ENCODE peak calls at places on chromosomes 1 and 21, in six cellular contexts. Z is osteocyte; T is heart left ventricle; K is Caki2; C is Panc1; P is activated naive CD4-positive, alpha-beta T cell treated with anti-CD3 and anti-CD28 coated beads, Interleukin-2, amount 50 U/mL, for 16 hours. N is an unnamed sample.

GRCh38 chr21:31731112-31731801 is 661 bp downstream of the SCAF4 start:
- DNase-seq in Z (peak), K (no peak), C (no peak), P (peak), T (peak), N (peak)

GRCh38 chr1:182299728-182300581 is 91.6 kb downstream of the GLUL start:
- DNase-seq in C (no peak), K (no peak), T (peak), Z (no peak), P (no peak), N (peak)

GRCh38 chr1:17564458-17565393 is 25.2 kb downstream of the ARHGEF10L start:
- DNase-seq in T (no peak), P (no peak), K (peak), C (no peak), Z (no peak), N (no peak)

GRCh38 chr1:15797614-15798390 is 9.6 kb downstream of the UQCRHL start:
- DNase-seq in Z (no peak), K (peak), T (no peak), P (no peak), C (no peak), N (no peak)

GRCh38 chr1:119435061-119435460 is 20.1 kb downstream of the HSD3B2 start:
- DNase-seq in K (no peak), Z (no peak), C (no peak), P (no peak), T (no peak), N (no peak)

GRCh38 chr1:9281071-9281827 is 11.4 kb upstream of the SPSB1 start:
- DNase-seq in K (no peak), C (no peak), Z (no peak), T (no peak), P (no peak), N (no peak)

GRCh38 chr1:182803846-182804245 is 14.3 kb downstream of the NPL start:
- DNase-seq in C (no peak), P (no peak), T (no peak), Z (no peak), K (no peak), N (no peak)

GRCh38 chr1:227447531-227447990 is 115.8 kb upstream of the ZNF678 start:
- DNase-seq in P (no peak), C (no peak), Z (no peak), T (peak), K (no peak), N (no peak)

GRCh38 chr1:17485280-17485679 is 45.8 kb upstream of the RCC2 start:
- DNase-seq in T (no peak), C (no peak), K (peak), P (no peak), Z (no peak), N (no peak)

GRCh38 chr1:165738794-165739193 is 29.9 kb downstream of the TMCO1 start:
- DNase-seq in P (no peak), K (no peak), T (no peak), C (no peak), Z (no peak), N (no peak)

GRCh38 chr21:29342394-29342957 is 43.8 kb downstream of the BACH1 start:
- DNase-seq in T (peak), Z (no peak), P (peak), K (no peak), C (no peak), N (no peak)

GRCh38 chr1:67978988-67979516 is 71.4 kb downstream of the DIRAS3 start:
- DNase-seq in Z (no peak), C (no peak), K (peak), T (no peak), P (no peak), N (no peak)

GRCh38 chr1:110203021-110203661 is 7.0 kb upstream of the KCNC4 start:
- DNase-seq in P (peak), Z (no peak), C (no peak), T (no peak), K (peak), N (peak)

GRCh38 chr1:116814935-116815334 is 60.7 kb downstream of the CD2 start:
- DNase-seq in C (no peak), P (peak), K (no peak), T (no peak), Z (no peak), N (no peak)

GRCh38 chr1:67987046-67987799 is 63.2 kb downstream of the DIRAS3 start:
- DNase-seq in T (no peak), Z (no peak), K (peak), P (no peak), C (no peak), N (no peak)

GRCh38 chr21:43613755-43614638 is 45.3 kb downstream of the HSF2BP start:
- DNase-seq in T (no peak), C (no peak), Z (no peak), P (no peak), K (no peak), N (no peak)

GRCh38 chr1:189769448-189769847 is 708.2 kb downstream of the BRINP3 start:
- DNase-seq in T (no peak), C (no peak), K (no peak), P (no peak), Z (no peak), N (no peak)

GRCh38 chr1:32427264-32427963 is 33.2 kb upstream of the BSDC1 start:
- DNase-seq in P (no peak), T (no peak), Z (no peak), K (no peak), C (no peak), N (no peak)

GRCh38 chr1:185265314-185265713 is 51.7 kb downstream of the IVNS1ABP start:
- DNase-seq in Z (no peak), T (no peak), P (no peak), C (no peak), K (no peak), N (no peak)

GRCh38 chr1:22508991-22509390 is 54.3 kb upstream of the EPHA8 start:
- DNase-seq in Z (no peak), P (no peak), T (no peak), C (no peak), K (no peak), N (no peak)

GRCh38 chr1:66271904-66272254 is 262.1 kb upstream of the SGIP1 start:
- DNase-seq in C (no peak), T (peak), K (no peak), Z (no peak), P (no peak), N (no peak)

GRCh38 chr1:214550339-214551051 is 907 bp downstream of the PTPN14 start:
- DNase-seq in Z (no peak), C (no peak), P (no peak), K (peak), T (no peak), N (no peak)

GRCh38 chr1:244761279-244761678 is 74.2 kb upstream of the COX20 start:
- DNase-seq in T (no peak), K (no peak), Z (no peak), C (no peak), P (no peak), N (no peak)

GRCh38 chr1:235425357-235425756 is 58.1 kb downstream of the TBCE start:
- DNase-seq in Z (no peak), T (no peak), P (no peak), K (no peak), C (no peak), N (no peak)

GRCh38 chr1:199629624-199630023 is 397.9 kb upstream of the NR5A2 start:
- DNase-seq in T (no peak), C (no peak), P (no peak), Z (no peak), K (no peak), N (no peak)

GRCh38 chr1:64696879-64697278 is 48.0 kb upstream of the RAVER2 start:
- DNase-seq in P (no peak), K (no peak), T (no peak), C (no peak), Z (no peak), N (no peak)

GRCh38 chr21:36069713-36070573 is at the start of gene CBR1:
- DNase-seq in Z (peak), C (no peak), K (peak), T (peak), P (peak), N (peak)

GRCh38 chr1:96660503-96660902 is 61.1 kb upstream of the PTBP2 start:
- DNase-seq in Z (no peak), T (no peak), C (no peak), K (no peak), P (no peak), N (no peak)

GRCh38 chr21:26199471-26199870 is 28.9 kb upstream of the APP start:
- DNase-seq in Z (no peak), K (no peak), C (no peak), P (no peak), T (no peak), N (no peak)